ENCODE peak calls at places on chromosomes 11 and 22, in six cellular contexts. One of them, this sample, is unnamed. For H3K9me3, the result is how much of the 10 kb centered on the place peaks cover.

GRCh38 chr11:13288375-13289029 is 10.9 kb downstream of the BMAL1 start:
- DNase-seq in right atrium auricular region: no peak
- DNase-seq in tibial artery: no peak
- DNase-seq in colonic mucosa: no peak
- DNase-seq in psoas muscle: no peak
- DNase-seq in sigmoid colon: no peak
- DNase-seq in this sample: no peak

GRCh38 chr11:64759131-64759721 is 548 bp downstream of the PYGM start:
- DNase-seq in colonic mucosa: no peak
- DNase-seq in right atrium auricular region: no peak
- DNase-seq in psoas muscle: peak
- DNase-seq in sigmoid colon: peak
- DNase-seq in tibial artery: no peak
- DNase-seq in this sample: no peak

GRCh38 chr11:92714111-92714510 is 255.3 kb upstream of the MTNR1B start:
- DNase-seq in tibial artery: no peak
- DNase-seq in colonic mucosa: no peak
- DNase-seq in psoas muscle: no peak
- DNase-seq in right atrium auricular region: no peak
- DNase-seq in sigmoid colon: no peak
- DNase-seq in this sample: no peak

GRCh38 chr11:126002181-126002580 is 56.3 kb downstream of the VSIG10L2 start:
- DNase-seq in tibial artery: no peak
- DNase-seq in psoas muscle: no peak
- DNase-seq in colonic mucosa: no peak
- DNase-seq in right atrium auricular region: no peak
- DNase-seq in sigmoid colon: no peak
- DNase-seq in this sample: no peak

GRCh38 chr22:29744902-29745301 is 21.9 kb downstream of the ZMAT5 start:
- DNase-seq in psoas muscle: peak
- DNase-seq in right atrium auricular region: no peak
- DNase-seq in colonic mucosa: peak
- DNase-seq in tibial artery: no peak
- DNase-seq in sigmoid colon: no peak
- DNase-seq in this sample: no peak

GRCh38 chr11:62905927-62906531 is 15.1 kb downstream of the CHRM1 start:
- DNase-seq in sigmoid colon: peak
- DNase-seq in tibial artery: peak
- DNase-seq in psoas muscle: peak
- DNase-seq in colonic mucosa: peak
- DNase-seq in right atrium auricular region: peak
- DNase-seq in this sample: peak

GRCh38 chr11:75801362-75802021 is 13.5 kb upstream of the UVRAG start:
- DNase-seq in sigmoid colon: no peak
- DNase-seq in right atrium auricular region: no peak
- DNase-seq in tibial artery: no peak
- DNase-seq in colonic mucosa: no peak
- DNase-seq in psoas muscle: no peak
- DNase-seq in this sample: no peak

GRCh38 chr11:28615542-28615941 is 507.4 kb downstream of the METTL15 start:
- DNase-seq in psoas muscle: no peak
- DNase-seq in tibial artery: no peak
- DNase-seq in colonic mucosa: no peak
- DNase-seq in sigmoid colon: no peak
- DNase-seq in right atrium auricular region: no peak
- DNase-seq in this sample: no peak

GRCh38 chr11:12066799-12067508 is 43.4 kb upstream of the MICAL2 start:
- DNase-seq in right atrium auricular region: no peak
- DNase-seq in tibial artery: peak
- DNase-seq in psoas muscle: peak
- DNase-seq in sigmoid colon: peak
- DNase-seq in colonic mucosa: peak
- DNase-seq in this sample: peak

GRCh38 chr11:116164843-116165242 is 607.9 kb downstream of the BUD13 start:
- DNase-seq in sigmoid colon: no peak
- DNase-seq in colonic mucosa: no peak
- DNase-seq in psoas muscle: no peak
- DNase-seq in right atrium auricular region: no peak
- DNase-seq in tibial artery: no peak
- DNase-seq in this sample: no peak

GRCh38 chr11:121163658-121164308 is 62.7 kb downstream of the TECTA start:
- DNase-seq in right atrium auricular region: no peak
- DNase-seq in colonic mucosa: no peak
- DNase-seq in tibial artery: no peak
- DNase-seq in sigmoid colon: no peak
- DNase-seq in psoas muscle: no peak
- DNase-seq in this sample: no peak

GRCh38 chr22:24053481-24054226 is 42.5 kb downstream of the CABIN1 start:
- DNase-seq in sigmoid colon: no peak
- DNase-seq in colonic mucosa: no peak
- DNase-seq in tibial artery: no peak
- DNase-seq in right atrium auricular region: no peak
- DNase-seq in psoas muscle: no peak
- DNase-seq in this sample: no peak

GRCh38 chr11:97610854-97611253 is 1221.0 kb downstream of the JRKL start:
- DNase-seq in psoas muscle: no peak
- DNase-seq in tibial artery: no peak
- DNase-seq in right atrium auricular region: no peak
- DNase-seq in colonic mucosa: no peak
- DNase-seq in sigmoid colon: no peak
- DNase-seq in this sample: no peak

GRCh38 chr11:97610000-97610399 is 1220.2 kb downstream of the JRKL start:
- DNase-seq in tibial artery: no peak
- DNase-seq in psoas muscle: no peak
- DNase-seq in colonic mucosa: no peak
- DNase-seq in sigmoid colon: no peak
- DNase-seq in right atrium auricular region: no peak
- DNase-seq in this sample: no peak

GRCh38 chr11:97611345-97611744 is 1221.5 kb downstream of the JRKL start:
- DNase-seq in sigmoid colon: no peak
- DNase-seq in right atrium auricular region: no peak
- DNase-seq in psoas muscle: no peak
- DNase-seq in colonic mucosa: no peak
- DNase-seq in tibial artery: no peak
- DNase-seq in this sample: no peak

DNA sequence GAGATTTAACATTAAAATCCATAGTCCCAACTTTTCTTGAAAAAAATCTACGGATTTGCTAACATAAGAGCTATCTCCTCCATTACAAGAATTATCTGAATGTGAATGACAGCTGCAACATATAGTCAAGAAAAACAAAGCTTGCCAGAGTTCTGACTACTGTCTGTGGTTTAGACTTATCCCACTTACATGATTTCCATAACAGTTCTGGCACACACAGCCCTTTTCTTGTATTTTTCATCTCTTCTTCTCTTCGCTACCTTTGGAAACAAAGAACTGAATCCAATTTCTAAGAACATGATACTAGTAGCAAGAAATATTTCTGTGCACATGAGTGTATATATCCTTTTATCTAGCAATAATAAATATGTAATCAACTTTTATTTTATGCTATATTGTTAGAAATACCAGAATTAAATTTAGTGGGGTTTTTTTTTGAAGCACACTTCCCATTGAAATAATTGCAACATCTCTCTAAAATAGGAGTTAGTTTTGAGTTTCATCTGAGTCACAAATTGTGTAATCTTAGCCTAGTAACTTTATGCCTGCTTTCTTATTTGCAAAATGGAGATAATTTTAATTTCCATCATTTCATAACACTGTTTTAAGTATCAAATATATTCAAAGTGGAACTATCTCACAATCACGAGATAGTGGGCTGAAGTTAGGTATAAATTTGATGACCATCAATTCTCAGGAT is 1217.6 kb downstream of the JRKL start:
- DNase-seq in colonic mucosa: no peak
- DNase-seq in tibial artery: no peak
- DNase-seq in sigmoid colon: no peak
- DNase-seq in psoas muscle: no peak
- DNase-seq in right atrium auricular region: no peak
- DNase-seq in this sample: no peak
- H3K9me3 ChIP-seq in colonic mucosa: under half
- H3K9me3 ChIP-seq in tibial artery: under half
- H3K9me3 ChIP-seq in sigmoid colon: under half
- H3K9me3 ChIP-seq in psoas muscle: under half
- H3K9me3 ChIP-seq in right atrium auricular region: under half
- H3K9me3 ChIP-seq in this sample: under half

GRCh38 chr22:48629631-48630443 is 1197.8 kb downstream of the BRD1 start:
- DNase-seq in psoas muscle: no peak
- DNase-seq in colonic mucosa: no peak
- DNase-seq in sigmoid colon: no peak
- DNase-seq in right atrium auricular region: no peak
- DNase-seq in tibial artery: no peak
- DNase-seq in this sample: no peak
- H3K9me3 ChIP-seq in psoas muscle: under half
- H3K9me3 ChIP-seq in colonic mucosa: under half
- H3K9me3 ChIP-seq in sigmoid colon: under half
- H3K9me3 ChIP-seq in right atrium auricular region: under half
- H3K9me3 ChIP-seq in tibial artery: under half
- H3K9me3 ChIP-seq in this sample: under half

GRCh38 chr11:34658071-34659015 is 37.5 kb downstream of the EHF start:
- DNase-seq in tibial artery: no peak
- DNase-seq in psoas muscle: no peak
- DNase-seq in right atrium auricular region: no peak
- DNase-seq in sigmoid colon: no peak
- DNase-seq in colonic mucosa: no peak
- DNase-seq in this sample: no peak
- H3K9me3 ChIP-seq in tibial artery: under half
- H3K9me3 ChIP-seq in psoas muscle: under half
- H3K9me3 ChIP-seq in right atrium auricular region: under half
- H3K9me3 ChIP-seq in sigmoid colon: under half
- H3K9me3 ChIP-seq in colonic mucosa: under half
- H3K9me3 ChIP-seq in this sample: under half

GRCh38 chr11:110338684-110339083 is 42.3 kb upstream of the RDX start:
- DNase-seq in sigmoid colon: no peak
- DNase-seq in colonic mucosa: no peak
- DNase-seq in psoas muscle: no peak
- DNase-seq in right atrium auricular region: no peak
- DNase-seq in tibial artery: no peak
- DNase-seq in this sample: no peak
- H3K9me3 ChIP-seq in sigmoid colon: under half
- H3K9me3 ChIP-seq in colonic mucosa: under half
- H3K9me3 ChIP-seq in psoas muscle: under half
- H3K9me3 ChIP-seq in right atrium auricular region: under half
- H3K9me3 ChIP-seq in tibial artery: under half
- H3K9me3 ChIP-seq in this sample: under half